ENCODE peak calls at places on chromosomes 1 and 21, in six cellular contexts. M is dorsolateral prefrontal cortex, Z is T-helper 2 cell, C is NAMALWA, V is type B pancreatic cell, O is Right ventricle myocardium superior. F is an unnamed sample.

GRCh38 chr1:1303736-1304135 is 4.0 kb downstream of the ACAP3 start:
- DNase-seq in V (no peak), Z (no peak), O (no peak), M (no peak), C (no peak), F (no peak)

GRCh38 chr1:200311256-200311655 is 98.6 kb downstream of the ZNF281 start:
- DNase-seq in O (no peak), C (no peak), Z (no peak), M (no peak), V (no peak), F (no peak)

GRCh38 chr1:211920602-211921226 is 90.2 kb upstream of the LPGAT1 start:
- DNase-seq in V (no peak), C (no peak), O (no peak), Z (no peak), M (no peak), F (no peak)

GRCh38 chr21:15190837-15191236 is 126.0 kb upstream of the NRIP1 start:
- DNase-seq in O (no peak), V (no peak), Z (no peak), M (no peak), C (no peak), F (no peak)

GRCh38 chr1:99264201-99265021 is at the start of gene PLPPR4:
- DNase-seq in M (peak), Z (no peak), C (no peak), O (peak), V (peak), F (peak)

GRCh38 chr1:34916104-34916503 is 13.3 kb downstream of the DLGAP3 start:
- DNase-seq in O (no peak), C (no peak), M (no peak), V (no peak), Z (no peak), F (no peak)

GRCh38 chr1:212827831-212828278 is 19.6 kb downstream of the SPATA45 start:
- DNase-seq in Z (no peak), M (no peak), C (no peak), V (no peak), O (no peak), F (no peak)

GRCh38 chr1:26317612-26318337 is at the start of gene CD52:
- DNase-seq in C (peak), V (no peak), Z (peak), M (no peak), O (peak), F (no peak)

GRCh38 chr1:92329356-92330129 is 30.7 kb downstream of the RPAP2 start:
- DNase-seq in V (no peak), M (no peak), C (no peak), Z (no peak), O (no peak), F (no peak)